ENCODE peak calls at places on chromosomes 11 and 22, in four cellular contexts. I is cardiac muscle cell, D is colonic mucosa, F is brain microvascular endothelial cell. O is an unnamed sample.

GRCh38 chr11:69844396-69844795 is 25.2 kb upstream of the FGF3 start:
- DNase-seq in I (no peak), D (no peak), F (no peak), O (no peak)

GRCh38 chr11:68260484-68260883 is 11.3 kb downstream of the C11orf24 start:
- DNase-seq in I (no peak), D (no peak), F (no peak), O (no peak)

GRCh38 chr22:28711820-28712777 is 29.5 kb downstream of the CHEK2 start:
- DNase-seq in I (peak), D (no peak), F (peak), O (no peak)

GRCh38 chr11:69647761-69648497 is 7.0 kb downstream of the CCND1 start:
- DNase-seq in I (no peak), D (no peak), F (no peak), O (no peak)

GRCh38 chr11:115409691-115410220 is 94.5 kb downstream of the CADM1 start:
- DNase-seq in I (no peak), D (peak), F (no peak), O (no peak)

GRCh38 chr11:2927851-2928604 is 1.2 kb downstream of the PHLDA2 start:
- DNase-seq in I (peak), D (peak), F (no peak), O (no peak)

GRCh38 chr11:33769542-33769941 is 4.8 kb downstream of the FBXO3 start:
- DNase-seq in I (no peak), D (no peak), F (no peak), O (no peak)

GRCh38 chr11:32267679-32268187 is 167.6 kb downstream of the WT1 start:
- DNase-seq in I (peak), D (no peak), F (no peak), O (no peak)

GRCh38 chr22:38429460-38430128 is 25.4 kb downstream of the KCNJ4 start:
- DNase-seq in I (peak), D (no peak), F (no peak), O (no peak)

GRCh38 chr11:65598258-65598699 is 2.7 kb upstream of the KCNK7 start:
- DNase-seq in I (no peak), D (no peak), F (no peak), O (no peak)

GRCh38 chr11:134037093-134037908 is 31.6 kb upstream of the JAM3 start:
- DNase-seq in I (peak), D (peak), F (peak), O (peak)

GRCh38 chr11:122628691-122629555 is 26.6 kb upstream of the UBASH3B start:
- DNase-seq in I (peak), D (peak), F (peak), O (peak)

GRCh38 chr22:44583076-44583760 is 85.2 kb upstream of the RTL6 start:
- DNase-seq in I (peak), D (no peak), F (no peak), O (no peak)

DNA sequence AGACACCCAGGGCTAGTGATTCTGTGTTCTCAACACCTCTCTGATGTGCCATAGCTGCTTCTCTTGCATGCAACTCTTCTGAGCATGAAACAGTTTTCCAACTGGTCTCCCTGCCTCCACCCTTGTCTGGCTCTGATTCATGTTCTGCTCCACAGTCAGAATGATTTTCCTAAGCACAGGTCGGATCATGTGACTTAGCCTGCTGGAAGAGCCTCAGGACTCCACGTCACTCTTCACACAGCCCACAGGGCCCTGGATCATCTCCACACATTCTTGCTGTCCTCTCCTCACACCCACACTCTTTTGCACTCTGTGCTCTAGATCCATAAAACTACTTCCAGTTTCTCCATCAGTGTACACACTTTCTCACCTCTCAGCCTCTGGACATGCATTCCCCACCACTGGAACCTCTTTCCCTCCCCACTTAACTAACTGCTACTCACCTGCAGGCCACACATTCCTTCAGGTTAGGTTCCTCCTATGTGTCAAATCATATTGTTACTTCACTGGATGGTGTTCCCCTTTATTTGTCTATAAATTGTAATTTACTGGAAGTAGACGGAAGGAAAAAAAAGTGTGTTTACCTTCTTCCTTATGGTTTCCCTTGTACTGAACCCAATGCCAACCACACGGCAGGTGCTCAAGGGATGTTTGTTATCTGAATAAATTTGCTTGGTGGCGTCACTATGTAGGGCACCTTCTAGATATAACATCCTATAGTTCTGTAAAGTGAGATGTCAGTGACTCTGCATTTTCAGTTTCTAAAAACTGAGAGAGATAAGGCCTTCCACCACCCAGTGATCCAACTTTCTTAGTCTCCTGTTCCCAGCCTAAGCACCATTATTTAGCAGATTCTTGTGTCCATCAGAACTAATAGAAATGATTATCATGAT is 133.7 kb downstream of the ETS1 start:
- DNase-seq in I (peak), D (peak), F (peak), O (peak)
- H3K27ac ChIP-seq in I (no peak), D (peak), F (peak), O (no peak)

GRCh38 chr11:57217053-57217452 is 20.0 kb downstream of the APLNR start:
- DNase-seq in I (no peak), D (no peak), F (no peak), O (no peak)
- H3K4me3 ChIP-seq in I (no peak), D (no peak), F (no peak), O (no peak)

DNA sequence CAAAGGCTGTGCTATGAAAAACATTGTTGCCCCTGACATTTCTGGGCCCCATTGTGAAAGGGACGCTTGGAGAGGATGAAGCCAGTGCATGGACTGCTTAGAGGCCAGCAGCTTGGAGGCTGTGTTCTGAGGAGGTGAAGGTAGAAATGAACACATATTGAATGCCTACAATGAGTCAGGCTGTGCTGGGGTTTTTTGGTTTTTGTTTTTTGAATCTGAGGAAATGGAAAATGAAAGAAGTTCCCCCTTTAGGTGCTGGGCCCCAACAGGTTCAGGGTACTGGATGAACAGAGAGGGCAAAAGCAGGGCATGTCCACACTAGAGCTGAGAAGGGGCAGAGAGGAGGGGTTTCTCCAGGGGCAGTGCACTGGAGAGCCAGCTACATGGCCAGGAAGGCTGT is 166.1 kb upstream of the API5 start:
- DNase-seq in I (no peak), D (no peak), F (no peak), O (no peak)
- H3K27ac ChIP-seq in I (no peak), D (no peak), F (no peak), O (no peak)

DNA sequence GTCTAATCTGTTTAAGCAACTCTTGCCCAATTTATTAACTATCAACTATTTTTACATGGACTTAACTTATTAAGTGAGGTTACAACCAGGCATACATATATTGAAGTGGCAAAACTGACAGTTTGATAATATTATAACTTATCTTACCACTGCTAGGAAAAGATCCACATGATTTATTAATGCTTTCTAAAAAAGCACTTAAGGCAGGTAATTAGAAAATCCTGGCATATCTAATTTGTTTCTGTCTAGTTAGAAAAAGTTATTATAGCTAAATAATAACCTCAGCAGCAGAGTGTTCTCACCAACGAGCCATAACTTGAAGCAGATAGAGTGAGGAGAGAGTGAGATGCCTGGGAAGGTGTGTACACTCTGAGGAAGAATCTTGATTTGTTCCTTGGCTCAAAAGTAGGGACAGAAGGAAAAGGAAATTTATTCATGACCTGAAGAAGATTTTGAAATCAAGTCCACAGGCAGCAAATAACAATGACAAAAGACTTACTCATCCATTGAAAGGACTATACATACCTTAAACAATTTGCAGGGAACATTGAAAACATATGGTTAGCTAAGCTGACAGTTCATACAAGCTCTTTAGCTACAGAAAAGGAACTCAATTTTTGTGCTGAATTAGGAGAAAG is 7.1 kb upstream of the MUC15 start:
- DNase-seq in I (no peak), D (no peak), F (no peak), O (no peak)
- H3K4me3 ChIP-seq in I (no peak), D (no peak), F (no peak), O (no peak)

GRCh38 chr11:86162257-86162656 is 82.3 kb upstream of the EED start:
- DNase-seq in I (peak), D (no peak), F (peak), O (peak)

GRCh38 chr11:86161373-86162255 is 82.9 kb upstream of the EED start:
- DNase-seq in I (no peak), D (no peak), F (no peak), O (no peak)

GRCh38 chr11:86160546-86161149 is 83.9 kb upstream of the EED start:
- DNase-seq in I (no peak), D (no peak), F (peak), O (no peak)

GRCh38 chr11:86167499-86168161 is 76.9 kb upstream of the EED start:
- DNase-seq in I (peak), D (no peak), F (no peak), O (no peak)

DNA sequence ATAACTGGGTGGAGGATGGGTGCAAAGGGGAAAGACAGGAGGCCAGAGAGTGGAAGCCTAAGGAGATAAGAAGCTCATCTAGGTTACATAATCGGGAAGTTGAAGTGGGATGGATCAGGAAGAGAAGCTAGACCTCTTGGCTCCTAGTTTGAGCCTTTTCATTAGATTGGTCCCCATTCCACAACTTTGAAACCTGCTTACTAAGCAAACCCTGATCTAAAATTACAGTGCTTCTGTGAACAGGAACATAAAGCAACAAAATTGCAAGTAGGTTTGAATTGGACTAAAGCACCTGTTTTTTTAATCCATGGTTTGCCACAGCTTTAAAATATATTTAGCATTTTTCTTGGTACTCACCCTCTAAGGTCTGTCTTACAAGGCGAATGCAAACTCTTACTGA is 80.4 kb upstream of the EED start:
- DNase-seq in I (no peak), D (no peak), F (no peak), O (no peak)
- H3K27ac ChIP-seq in I (no peak), D (no peak), F (no peak), O (no peak)

GRCh38 chr11:93348931-93349330 is 18.4 kb downstream of the DEUP1 start:
- DNase-seq in I (no peak), D (no peak), F (no peak), O (no peak)
- H3K4me3 ChIP-seq in I (no peak), D (no peak), F (no peak), O (no peak)

GRCh38 chr11:43358308-43358669 is 431 bp upstream of the TTC17 start:
- DNase-seq in I (peak), D (no peak), F (no peak), O (no peak)
- H3K27ac ChIP-seq in I (peak), D (peak), F (peak), O (peak)

GRCh38 chr11:14203392-14203791 is 155.6 kb downstream of the RRAS2 start:
- DNase-seq in I (no peak), D (no peak), F (no peak), O (no peak)

DNA sequence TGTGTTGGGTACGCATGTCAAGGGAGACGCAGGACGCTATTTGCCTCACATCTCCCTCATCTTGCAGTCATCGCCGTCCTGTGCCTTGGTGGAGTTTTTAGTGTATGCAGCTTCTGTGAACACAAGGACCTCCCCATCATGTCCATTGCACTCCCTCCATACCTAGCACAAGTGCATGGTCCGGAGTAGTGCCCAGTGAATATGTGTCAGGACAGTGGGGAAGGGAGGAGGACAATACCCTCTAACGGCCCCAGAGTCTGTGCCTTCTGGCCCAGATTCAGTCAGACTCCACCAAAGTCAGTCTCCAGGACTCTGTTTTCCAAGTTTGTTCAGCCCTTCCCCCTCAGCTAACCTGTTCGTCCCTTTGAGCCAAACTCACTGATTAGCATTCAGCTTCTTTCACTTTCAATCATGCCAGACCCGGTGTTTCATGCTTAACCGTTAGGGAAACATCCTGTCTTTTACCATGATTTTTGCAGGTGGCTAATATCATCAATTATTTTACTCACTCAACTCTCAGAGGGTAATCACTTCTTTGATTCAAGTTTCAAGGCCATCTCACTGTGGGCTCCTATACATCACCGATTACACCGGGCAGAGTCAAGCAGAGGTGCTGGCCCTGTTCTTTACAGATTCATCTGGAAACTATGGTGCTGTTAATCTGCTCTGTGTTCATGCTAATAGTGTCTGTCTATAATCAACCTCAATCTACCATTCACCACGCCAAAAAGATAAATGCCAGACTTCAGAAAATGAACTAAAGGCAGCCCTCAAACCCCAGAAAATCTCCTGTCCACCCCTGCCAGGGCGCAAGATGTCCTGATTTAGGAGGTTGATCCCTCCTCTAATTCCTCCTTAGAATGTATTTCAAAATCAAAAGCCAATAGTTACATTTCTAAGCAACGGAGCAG is 156.5 kb downstream of the RRAS2 start:
- DNase-seq in I (no peak), D (no peak), F (no peak), O (no peak)
- H3K4me3 ChIP-seq in I (no peak), D (no peak), F (no peak), O (no peak)

O was measured in testis.